ENCODE peak calls at places on chromosomes 3 and 15, in seven cellular contexts. D is IMR-90, Q is Caco-2, N is upper lobe of right lung, E is progenitor cell of endocrine pancreas, I is MM.1S, X is BJ. P is an unnamed sample.

GRCh38 chr3:51929420-51930003 is 12.2 kb downstream of the RRP9 start:
- DNase-seq in D (no peak), Q (peak), N (no peak), E (no peak), I (no peak), X (no peak), P (no peak)

GRCh38 chr3:122021811-122022401 is at the start of gene ILDR1:
- DNase-seq in D (no peak), Q (peak), N (peak), E (peak), I (peak), X (no peak), P (no peak)

GRCh38 chr3:194673761-194674160 is 1.8 kb upstream of the LSG1 start:
- DNase-seq in D (no peak), Q (no peak), N (no peak), E (no peak), I (no peak), X (no peak), P (no peak)

GRCh38 chr3:43077708-43078107 is 28.2 kb downstream of the POMGNT2 start:
- DNase-seq in D (no peak), Q (no peak), N (no peak), E (no peak), I (no peak), X (no peak), P (no peak)

GRCh38 chr15:20345401-20345958 is 196.1 kb downstream of the GOLGA6L6 start:
- DNase-seq in D (no peak), Q (peak), N (peak), E (no peak), I (peak), X (no peak), P (no peak)

GRCh38 chr3:112056451-112056929 is 22.0 kb downstream of the TMPRSS7 start:
- DNase-seq in D (peak), Q (no peak), N (no peak), E (no peak), I (no peak), X (no peak), P (peak)

GRCh38 chr15:32717290-32718081 is at the start of gene GREM1:
- DNase-seq in D (peak), Q (no peak), N (no peak), E (peak), I (no peak), X (no peak), P (no peak)

GRCh38 chr15:31473384-31474058 is 146.9 kb downstream of the KLF13 start:
- DNase-seq in D (no peak), Q (no peak), N (no peak), E (no peak), I (no peak), X (no peak), P (no peak)

GRCh38 chr3:28860307-28860706 is 420.6 kb upstream of the RBMS3 start:
- DNase-seq in D (no peak), Q (no peak), N (no peak), E (no peak), I (no peak), X (no peak), P (no peak)

GRCh38 chr3:47586746-47587145 is 8.1 kb upstream of the CSPG5 start:
- DNase-seq in D (no peak), Q (no peak), N (no peak), E (no peak), I (no peak), X (no peak), P (peak)

GRCh38 chr3:50612234-50612972 is 829 bp upstream of the CISH start:
- DNase-seq in D (no peak), Q (no peak), N (no peak), E (no peak), I (no peak), X (no peak), P (no peak)

GRCh38 chr3:159818399-159818798 is 170.2 kb upstream of the IL12A start:
- DNase-seq in D (no peak), Q (peak), N (no peak), E (no peak), I (no peak), X (no peak), P (no peak)

GRCh38 chr3:31755911-31756658 is 223.4 kb downstream of the STT3B start:
- DNase-seq in D (no peak), Q (no peak), N (no peak), E (no peak), I (no peak), X (no peak), P (no peak)

GRCh38 chr15:38349251-38349650 is 96.6 kb downstream of the SPRED1 start:
- DNase-seq in D (peak), Q (no peak), N (no peak), E (no peak), I (no peak), X (no peak), P (no peak)

GRCh38 chr3:10437272-10437994 is 68.0 kb downstream of the ATP2B2 start:
- DNase-seq in D (peak), Q (no peak), N (no peak), E (no peak), I (no peak), X (peak), P (peak)

GRCh38 chr3:152835311-152836102 is 576 bp downstream of the P2RY1 start:
- DNase-seq in D (peak), Q (peak), N (peak), E (peak), I (peak), X (no peak), P (no peak)

GRCh38 chr15:79430901-79431635 is 1.1 kb upstream of the MINAR1 start:
- DNase-seq in D (no peak), Q (no peak), N (no peak), E (no peak), I (no peak), X (no peak), P (no peak)

GRCh38 chr3:100364421-100364820 is 29.9 kb downstream of the NIT2 start:
- DNase-seq in D (no peak), Q (no peak), N (no peak), E (no peak), I (no peak), X (no peak), P (no peak)

GRCh38 chr3:171770689-171771620 is 39.3 kb downstream of the PLD1 start:
- DNase-seq in D (peak), Q (no peak), N (no peak), E (no peak), I (peak), X (no peak), P (peak)

GRCh38 chr3:163476179-163476578 is 1602.1 kb downstream of the SI start:
- DNase-seq in D (no peak), Q (peak), N (no peak), E (no peak), I (no peak), X (no peak), P (no peak)

GRCh38 chr3:107942244-107942643 is 148.6 kb downstream of the CD47 start:
- DNase-seq in D (peak), Q (no peak), N (no peak), E (no peak), I (no peak), X (no peak), P (no peak)

DNA sequence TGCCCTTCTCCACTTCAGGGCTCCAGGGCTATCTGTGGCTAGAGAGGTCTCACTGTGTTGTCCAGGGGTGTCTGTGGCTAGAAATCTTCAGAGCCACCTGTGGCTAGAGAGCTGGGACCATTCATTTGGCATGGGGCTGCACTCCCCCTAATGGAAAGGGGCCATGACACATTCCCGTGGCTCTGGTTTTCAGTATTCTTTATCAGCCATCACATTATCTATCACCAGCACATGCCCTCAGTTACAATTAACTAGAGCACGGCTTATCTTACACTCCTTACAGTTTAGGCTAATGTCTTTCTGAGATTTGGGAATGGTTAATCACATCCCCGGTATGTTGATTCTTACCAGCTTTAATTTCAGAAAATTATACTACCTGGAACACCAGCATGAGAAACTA is 128.6 kb downstream of the RORA start:
- DNase-seq in D (no peak), Q (no peak), N (no peak), E (no peak), I (no peak), X (no peak), P (no peak)
- TF ChIP-seq CTCF in D (no peak), Q (no peak), N (no peak), E (no peak), I (no peak), X (no peak), P (no peak)

GRCh38 chr3:37591130-37591865 is 270.4 kb upstream of the CTDSPL start:
- DNase-seq in D (no peak), Q (no peak), N (no peak), E (no peak), I (no peak), X (no peak), P (no peak)
- TF ChIP-seq CTCF in D (no peak), Q (no peak), N (no peak), E (no peak), I (no peak), X (no peak), P (no peak)

DNA sequence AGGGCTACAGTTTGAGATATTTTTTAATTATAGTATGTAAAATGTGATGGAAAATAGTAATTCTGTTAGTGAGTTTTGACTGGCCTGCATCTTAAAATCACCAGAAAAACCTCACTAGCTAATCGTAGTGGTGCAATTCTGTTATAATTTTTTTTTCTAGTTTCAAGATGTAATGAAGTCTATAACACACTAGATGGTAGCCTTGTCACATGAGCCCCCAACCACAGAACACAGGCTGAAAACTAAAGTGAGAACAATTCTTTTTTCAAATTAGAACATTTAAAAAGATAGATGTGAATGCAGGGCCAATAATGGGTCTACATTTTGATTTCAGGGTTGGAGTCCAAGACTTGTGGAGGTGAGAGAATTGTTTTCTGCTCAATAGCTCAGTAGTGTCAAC is 83.3 kb upstream of the KCNH8 start:
- DNase-seq in D (no peak), Q (peak), N (no peak), E (no peak), I (no peak), X (no peak), P (no peak)
- TF ChIP-seq CTCF in D (no peak), Q (peak), N (no peak), E (peak), I (peak), X (no peak), P (no peak)

GRCh38 chr15:35697549-35698299 is 151.8 kb upstream of the DPH6 start:
- DNase-seq in D (peak), Q (peak), N (no peak), E (no peak), I (no peak), X (no peak), P (no peak)
- TF ChIP-seq CTCF in D (no peak), Q (peak), N (peak), E (peak), I (peak), X (no peak), P (no peak)

DNA sequence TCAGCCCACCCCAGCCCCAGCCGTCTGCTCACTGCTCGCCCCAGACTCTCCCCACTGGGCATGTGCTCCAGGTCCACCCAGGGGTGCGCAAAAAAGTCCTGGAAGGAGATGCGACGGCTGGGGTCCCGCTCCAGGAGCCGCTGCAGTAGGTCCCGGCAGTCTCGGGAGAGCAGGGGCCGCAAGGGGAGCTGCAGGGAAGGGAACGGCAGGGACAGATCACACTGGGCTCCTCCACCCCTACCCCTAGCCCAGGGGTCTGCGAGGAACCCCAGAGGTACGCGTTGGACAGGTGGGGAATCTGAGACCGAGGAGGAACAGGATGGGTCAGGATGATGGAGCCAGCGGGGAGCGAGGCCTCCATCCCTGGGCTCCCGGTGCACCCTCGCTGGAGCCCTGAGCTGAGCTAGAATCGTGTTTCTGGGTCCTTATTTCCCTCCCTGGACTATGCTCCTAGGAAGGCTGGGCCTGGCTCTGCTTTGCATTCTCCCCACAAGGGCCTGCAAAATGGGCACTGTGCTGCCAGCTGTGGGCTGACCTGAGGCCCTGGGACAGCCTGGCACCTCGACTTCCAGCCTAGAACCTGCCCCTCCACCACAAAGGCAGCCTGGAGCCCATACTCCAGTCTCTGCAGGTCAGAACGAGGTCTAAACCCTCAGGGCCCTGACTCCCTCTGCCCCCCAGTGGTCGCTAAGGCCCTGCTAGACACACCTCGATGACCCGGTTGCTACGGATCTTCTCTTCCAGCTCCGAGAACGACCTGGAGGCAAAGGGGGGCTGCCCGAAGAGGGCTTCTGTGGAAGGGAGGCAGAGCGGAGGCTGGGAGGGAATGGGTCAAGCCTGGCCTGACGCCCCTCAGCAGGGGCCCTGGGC is 3.2 kb downstream of the ULK3 start:
- DNase-seq in D (no peak), Q (peak), N (no peak), E (no peak), I (no peak), X (no peak), P (no peak)
- TF ChIP-seq CTCF in D (no peak), Q (no peak), N (no peak), E (no peak), I (no peak), X (no peak), P (no peak)

GRCh38 chr3:150408232-150409124 is at the start of gene TSC22D2:
- DNase-seq in D (peak), Q (peak), N (peak), E (peak), I (peak), X (peak), P (no peak)
- TF ChIP-seq CTCF in D (peak), Q (no peak), N (peak), E (peak), I (peak), X (peak), P (peak)

GRCh38 chr15:91258436-91258779 is 158.4 kb downstream of the SV2B start:
- DNase-seq in D (no peak), Q (peak), N (no peak), E (no peak), I (no peak), X (no peak), P (no peak)
- TF ChIP-seq CTCF in D (no peak), Q (no peak), N (no peak), E (peak), I (no peak), X (no peak), P (no peak)